ENCODE peak calls at places on chromosomes 5 and 9, in ten cellular contexts. One of them, this sample, is unnamed. For H3K9me3 and H3K36me3, the result is how much of the 10 kb centered on the place peaks cover.

GRCh38 chr9:108704156-108704852 is 151.5 kb downstream of the ACTL7B start:
- DNase-seq in left lung: no peak
- DNase-seq in thoracic aorta: no peak
- DNase-seq in endodermal cell: no peak
- DNase-seq in tibial artery: no peak
- DNase-seq in esophagus squamous epithelium: no peak
- DNase-seq in WERI-Rb-1: no peak
- DNase-seq in Peyer's patch: no peak
- DNase-seq in trophoblast cell: peak
- DNase-seq in stomach: no peak
- DNase-seq in this sample: no peak

GRCh38 chr9:118570076-118570475 is 799.2 kb downstream of the BRINP1 start:
- DNase-seq in left lung: no peak
- DNase-seq in thoracic aorta: no peak
- DNase-seq in endodermal cell: peak
- DNase-seq in tibial artery: no peak
- DNase-seq in esophagus squamous epithelium: no peak
- DNase-seq in WERI-Rb-1: no peak
- DNase-seq in Peyer's patch: no peak
- DNase-seq in trophoblast cell: no peak
- DNase-seq in stomach: no peak
- DNase-seq in this sample: no peak

GRCh38 chr5:1416856-1417469 is 28.3 kb downstream of the SLC6A3 start:
- DNase-seq in left lung: peak
- DNase-seq in thoracic aorta: no peak
- DNase-seq in endodermal cell: no peak
- DNase-seq in tibial artery: peak
- DNase-seq in esophagus squamous epithelium: no peak
- DNase-seq in WERI-Rb-1: peak
- DNase-seq in Peyer's patch: peak
- DNase-seq in trophoblast cell: peak
- DNase-seq in stomach: no peak
- DNase-seq in this sample: peak

GRCh38 chr5:600551-601541 is 11.3 kb upstream of the CEP72 start:
- DNase-seq in left lung: peak
- DNase-seq in thoracic aorta: no peak
- DNase-seq in endodermal cell: peak
- DNase-seq in tibial artery: no peak
- DNase-seq in esophagus squamous epithelium: no peak
- DNase-seq in WERI-Rb-1: peak
- DNase-seq in Peyer's patch: peak
- DNase-seq in trophoblast cell: peak
- DNase-seq in stomach: peak
- DNase-seq in this sample: no peak

GRCh38 chr9:99172129-99173091 is 49.3 kb downstream of the ALG2 start:
- DNase-seq in left lung: no peak
- DNase-seq in thoracic aorta: no peak
- DNase-seq in endodermal cell: peak
- DNase-seq in tibial artery: no peak
- DNase-seq in esophagus squamous epithelium: no peak
- DNase-seq in WERI-Rb-1: peak
- DNase-seq in Peyer's patch: no peak
- DNase-seq in trophoblast cell: no peak
- DNase-seq in stomach: no peak
- DNase-seq in this sample: no peak

GRCh38 chr9:109441296-109441695 is 56.8 kb downstream of the PTPN3 start:
- DNase-seq in left lung: no peak
- DNase-seq in thoracic aorta: no peak
- DNase-seq in endodermal cell: peak
- DNase-seq in tibial artery: no peak
- DNase-seq in esophagus squamous epithelium: no peak
- DNase-seq in WERI-Rb-1: peak
- DNase-seq in Peyer's patch: no peak
- DNase-seq in trophoblast cell: no peak
- DNase-seq in stomach: no peak
- DNase-seq in this sample: no peak

GRCh38 chr5:158921441-158922262 is 178.1 kb downstream of the EBF1 start:
- DNase-seq in left lung: no peak
- DNase-seq in thoracic aorta: no peak
- DNase-seq in endodermal cell: no peak
- DNase-seq in tibial artery: no peak
- DNase-seq in esophagus squamous epithelium: no peak
- DNase-seq in WERI-Rb-1: no peak
- DNase-seq in Peyer's patch: no peak
- DNase-seq in trophoblast cell: no peak
- DNase-seq in stomach: no peak
- DNase-seq in this sample: no peak

GRCh38 chr5:59485629-59486439 is 407.7 kb downstream of the PDE4D start:
- DNase-seq in left lung: no peak
- DNase-seq in thoracic aorta: no peak
- DNase-seq in endodermal cell: no peak
- DNase-seq in tibial artery: no peak
- DNase-seq in esophagus squamous epithelium: no peak
- DNase-seq in WERI-Rb-1: no peak
- DNase-seq in Peyer's patch: no peak
- DNase-seq in trophoblast cell: peak
- DNase-seq in stomach: no peak
- DNase-seq in this sample: no peak

GRCh38 chr5:157088342-157088990 is 20.4 kb downstream of the HAVCR2 start:
- DNase-seq in left lung: no peak
- DNase-seq in thoracic aorta: no peak
- DNase-seq in endodermal cell: no peak
- DNase-seq in tibial artery: no peak
- DNase-seq in esophagus squamous epithelium: no peak
- DNase-seq in WERI-Rb-1: no peak
- DNase-seq in Peyer's patch: no peak
- DNase-seq in trophoblast cell: no peak
- DNase-seq in stomach: no peak
- DNase-seq in this sample: no peak

GRCh38 chr9:131625388-131625787 is 80.1 kb downstream of the PRRT1B start:
- DNase-seq in left lung: no peak
- DNase-seq in thoracic aorta: no peak
- DNase-seq in endodermal cell: no peak
- DNase-seq in tibial artery: no peak
- DNase-seq in esophagus squamous epithelium: no peak
- DNase-seq in WERI-Rb-1: no peak
- DNase-seq in Peyer's patch: no peak
- DNase-seq in trophoblast cell: no peak
- DNase-seq in stomach: no peak
- DNase-seq in this sample: no peak

GRCh38 chr9:111301195-111301594 is 28.8 kb downstream of the OR2K2 start:
- DNase-seq in left lung: no peak
- DNase-seq in thoracic aorta: no peak
- DNase-seq in endodermal cell: no peak
- DNase-seq in tibial artery: no peak
- DNase-seq in esophagus squamous epithelium: no peak
- DNase-seq in WERI-Rb-1: no peak
- DNase-seq in Peyer's patch: no peak
- DNase-seq in trophoblast cell: no peak
- DNase-seq in stomach: no peak
- DNase-seq in this sample: no peak

GRCh38 chr9:130276955-130277354 is 11.4 kb downstream of the HMCN2 start:
- DNase-seq in left lung: no peak
- DNase-seq in thoracic aorta: no peak
- DNase-seq in endodermal cell: no peak
- DNase-seq in tibial artery: peak
- DNase-seq in esophagus squamous epithelium: no peak
- DNase-seq in WERI-Rb-1: no peak
- DNase-seq in Peyer's patch: no peak
- DNase-seq in trophoblast cell: no peak
- DNase-seq in stomach: no peak
- DNase-seq in this sample: no peak

GRCh38 chr9:79263666-79264460 is 307.9 kb upstream of the TLE4 start:
- DNase-seq in left lung: no peak
- DNase-seq in thoracic aorta: no peak
- DNase-seq in endodermal cell: no peak
- DNase-seq in tibial artery: peak
- DNase-seq in esophagus squamous epithelium: no peak
- DNase-seq in WERI-Rb-1: peak
- DNase-seq in Peyer's patch: no peak
- DNase-seq in trophoblast cell: peak
- DNase-seq in stomach: no peak
- DNase-seq in this sample: no peak

GRCh38 chr9:69421908-69422801 is 97.1 kb downstream of the ENTREP1 start:
- DNase-seq in left lung: no peak
- DNase-seq in thoracic aorta: no peak
- DNase-seq in endodermal cell: peak
- DNase-seq in tibial artery: peak
- DNase-seq in esophagus squamous epithelium: no peak
- DNase-seq in WERI-Rb-1: peak
- DNase-seq in Peyer's patch: peak
- DNase-seq in trophoblast cell: peak
- DNase-seq in stomach: peak
- DNase-seq in this sample: no peak

GRCh38 chr5:84058561-84058960 is 326.1 kb downstream of the EDIL3 start:
- DNase-seq in left lung: no peak
- DNase-seq in thoracic aorta: no peak
- DNase-seq in endodermal cell: no peak
- DNase-seq in tibial artery: no peak
- DNase-seq in esophagus squamous epithelium: no peak
- DNase-seq in WERI-Rb-1: no peak
- DNase-seq in Peyer's patch: no peak
- DNase-seq in trophoblast cell: no peak
- DNase-seq in stomach: no peak
- DNase-seq in this sample: no peak

GRCh38 chr5:102681403-102681983 is 73.6 kb upstream of the PAM start:
- DNase-seq in left lung: peak
- DNase-seq in thoracic aorta: peak
- DNase-seq in endodermal cell: peak
- DNase-seq in tibial artery: peak
- DNase-seq in esophagus squamous epithelium: no peak
- DNase-seq in WERI-Rb-1: peak
- DNase-seq in Peyer's patch: peak
- DNase-seq in trophoblast cell: peak
- DNase-seq in stomach: peak
- DNase-seq in this sample: peak

GRCh38 chr5:94017579-94017978 is 276.2 kb upstream of the POU5F2 start:
- DNase-seq in left lung: no peak
- DNase-seq in thoracic aorta: no peak
- DNase-seq in endodermal cell: no peak
- DNase-seq in tibial artery: no peak
- DNase-seq in esophagus squamous epithelium: no peak
- DNase-seq in WERI-Rb-1: no peak
- DNase-seq in Peyer's patch: no peak
- DNase-seq in trophoblast cell: no peak
- DNase-seq in stomach: no peak
- DNase-seq in this sample: no peak
- H3K9me3 ChIP-seq in left lung: under half
- H3K9me3 ChIP-seq in thoracic aorta: under half
- H3K9me3 ChIP-seq in endodermal cell: under half
- H3K9me3 ChIP-seq in tibial artery: under half
- H3K9me3 ChIP-seq in esophagus squamous epithelium: under half
- H3K9me3 ChIP-seq in WERI-Rb-1: under half
- H3K9me3 ChIP-seq in Peyer's patch: under half
- H3K9me3 ChIP-seq in trophoblast cell: under half
- H3K9me3 ChIP-seq in stomach: under half
- H3K9me3 ChIP-seq in this sample: under half

GRCh38 chr5:151238303-151238741 is 14.4 kb upstream of the CCDC69 start:
- DNase-seq in left lung: no peak
- DNase-seq in thoracic aorta: no peak
- DNase-seq in endodermal cell: no peak
- DNase-seq in tibial artery: no peak
- DNase-seq in esophagus squamous epithelium: no peak
- DNase-seq in WERI-Rb-1: no peak
- DNase-seq in Peyer's patch: peak
- DNase-seq in trophoblast cell: no peak
- DNase-seq in stomach: no peak
- DNase-seq in this sample: no peak
- H3K36me3 ChIP-seq in left lung: under half
- H3K36me3 ChIP-seq in thoracic aorta: under half
- H3K36me3 ChIP-seq in endodermal cell: under half
- H3K36me3 ChIP-seq in tibial artery: under half
- H3K36me3 ChIP-seq in esophagus squamous epithelium: under half
- H3K36me3 ChIP-seq in WERI-Rb-1: under half
- H3K36me3 ChIP-seq in Peyer's patch: under half
- H3K36me3 ChIP-seq in trophoblast cell: under half
- H3K36me3 ChIP-seq in stomach: under half
- H3K36me3 ChIP-seq in this sample: under half

DNA sequence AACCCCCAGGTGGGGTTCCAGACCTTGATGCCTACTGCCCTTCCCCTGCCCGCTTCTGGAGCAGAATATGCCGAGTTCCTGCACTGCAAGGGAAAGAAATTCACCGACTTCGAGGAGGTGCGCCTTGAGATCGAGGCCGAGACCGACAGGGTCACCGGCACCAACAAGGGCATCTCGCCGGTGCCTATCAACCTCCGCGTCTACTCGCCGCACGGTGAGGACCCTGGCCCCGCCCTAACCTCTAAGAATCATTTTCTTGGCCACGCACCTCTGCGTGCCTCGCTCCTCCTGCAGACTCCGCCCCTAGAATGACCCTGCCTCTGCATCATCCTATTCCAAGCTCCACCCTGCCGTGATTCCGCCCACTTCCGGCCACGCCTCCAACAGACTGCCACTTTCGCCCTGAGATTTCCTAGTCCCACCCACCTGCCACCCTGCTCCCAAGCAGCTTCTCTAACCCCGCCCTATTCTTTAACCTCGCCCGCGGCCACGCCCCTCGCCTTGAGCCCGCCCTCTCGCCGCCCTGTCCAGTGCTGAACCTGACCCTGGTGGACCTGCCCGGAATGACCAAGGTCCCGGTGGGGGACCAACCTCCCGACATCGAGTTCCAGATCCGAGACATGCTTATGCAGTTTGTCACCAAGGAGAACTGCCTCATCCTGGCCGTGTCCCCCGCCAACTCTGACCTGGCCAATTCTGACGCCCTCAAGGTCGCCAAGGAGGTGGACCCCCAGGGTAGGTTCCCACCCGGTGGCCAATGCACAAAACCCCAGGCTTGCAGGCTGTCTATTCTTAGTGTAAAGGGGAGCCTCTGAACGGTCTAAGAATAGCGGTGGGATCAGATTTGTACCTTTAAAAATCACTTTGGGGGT is 15.6 kb downstream of the DNM1 start:
- DNase-seq in left lung: peak
- DNase-seq in thoracic aorta: peak
- DNase-seq in endodermal cell: peak
- DNase-seq in tibial artery: peak
- DNase-seq in esophagus squamous epithelium: peak
- DNase-seq in WERI-Rb-1: peak
- DNase-seq in Peyer's patch: peak
- DNase-seq in trophoblast cell: peak
- DNase-seq in stomach: peak
- DNase-seq in this sample: peak
- H3K27ac ChIP-seq in left lung: no peak
- H3K27ac ChIP-seq in thoracic aorta: no peak
- H3K27ac ChIP-seq in endodermal cell: no peak
- H3K27ac ChIP-seq in tibial artery: no peak
- H3K27ac ChIP-seq in esophagus squamous epithelium: peak
- H3K27ac ChIP-seq in WERI-Rb-1: no peak
- H3K27ac ChIP-seq in Peyer's patch: peak
- H3K27ac ChIP-seq in trophoblast cell: no peak
- H3K27ac ChIP-seq in stomach: no peak
- H3K27ac ChIP-seq in this sample: peak

DNA sequence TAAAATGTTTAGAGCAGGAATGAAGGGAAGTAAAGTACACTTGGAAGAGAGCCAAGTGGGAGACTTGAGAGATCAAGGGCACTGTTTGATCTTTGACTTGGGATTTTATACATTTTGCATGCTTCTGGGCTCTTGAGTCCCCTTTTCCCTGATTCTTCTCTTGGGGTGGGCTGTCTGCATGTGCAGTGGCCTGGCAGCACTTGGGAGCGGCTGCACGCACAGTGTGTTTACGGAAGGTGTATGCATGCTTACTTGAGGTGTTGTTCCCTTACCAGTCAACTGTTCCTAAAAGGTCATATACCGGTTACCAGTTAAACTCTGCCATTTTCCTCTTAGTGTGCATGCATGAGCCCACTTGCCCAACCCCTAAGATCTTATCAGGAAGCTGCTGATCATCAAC is 377.7 kb downstream of the CYLC2 start:
- DNase-seq in left lung: no peak
- DNase-seq in thoracic aorta: no peak
- DNase-seq in endodermal cell: no peak
- DNase-seq in tibial artery: no peak
- DNase-seq in esophagus squamous epithelium: no peak
- DNase-seq in WERI-Rb-1: no peak
- DNase-seq in Peyer's patch: no peak
- DNase-seq in trophoblast cell: no peak
- DNase-seq in stomach: no peak
- DNase-seq in this sample: no peak
- H3K9me3 ChIP-seq in left lung: under half
- H3K9me3 ChIP-seq in thoracic aorta: under half
- H3K9me3 ChIP-seq in endodermal cell: under half
- H3K9me3 ChIP-seq in tibial artery: under half
- H3K9me3 ChIP-seq in esophagus squamous epithelium: under half
- H3K9me3 ChIP-seq in WERI-Rb-1: under half
- H3K9me3 ChIP-seq in Peyer's patch: under half
- H3K9me3 ChIP-seq in trophoblast cell: under half
- H3K9me3 ChIP-seq in stomach: under half
- H3K9me3 ChIP-seq in this sample: under half

This sample was measured in lower lobe of right lung.